ENCODE peak calls at places on chromosomes 4 and X, in six cellular contexts. V, U, L, M, A and B are unnamed samples.

GRCh38 chrX:22969416-22969815 is 30.3 kb upstream of the DDX53 start:
- DNase-seq in V (no peak), U (no peak), L (no peak), M (no peak), A (no peak), B (no peak)

GRCh38 chr4:39020130-39020529 is 12.1 kb downstream of the TMEM156 start:
- DNase-seq in V (no peak), U (no peak), L (no peak), M (no peak), A (no peak), B (no peak)

GRCh38 chr4:151618858-151619257 is 141.9 kb downstream of the GATB start:
- DNase-seq in V (no peak), U (no peak), L (no peak), M (no peak), A (no peak), B (no peak)

GRCh38 chrX:47181301-47181700 is 12.3 kb upstream of the UBA1 start:
- DNase-seq in V (no peak), U (no peak), L (no peak), M (no peak), A (no peak), B (no peak)

GRCh38 chrX:119190251-119190651 is 45.8 kb upstream of the PGRMC1 start:
- DNase-seq in V (no peak), U (no peak), L (no peak), M (no peak), A (no peak), B (no peak)

GRCh38 chr4:52659722-52660261 is 691 bp upstream of the USP46 start:
- DNase-seq in V (peak), U (peak), L (peak), M (peak), A (no peak), B (peak)

GRCh38 chr4:152485726-152486276 is 50.1 kb downstream of the FBXW7 start:
- DNase-seq in V (no peak), U (no peak), L (peak), M (no peak), A (no peak), B (peak)

GRCh38 chr4:39908284-39908683 is 69.4 kb downstream of the PDS5A start:
- DNase-seq in V (no peak), U (no peak), L (no peak), M (no peak), A (no peak), B (no peak)

GRCh38 chr4:125179727-125180126 is 135.0 kb upstream of the FAT4 start:
- DNase-seq in V (no peak), U (no peak), L (no peak), M (no peak), A (no peak), B (no peak)

GRCh38 chr4:176778491-176778890 is 14.2 kb downstream of the VEGFC start:
- DNase-seq in V (no peak), U (no peak), L (no peak), M (no peak), A (no peak), B (no peak)

GRCh38 chrX:17788439-17788838 is 51.1 kb downstream of the SCML1 start:
- DNase-seq in V (no peak), U (peak), L (no peak), M (peak), A (peak), B (peak)

GRCh38 chrX:2819345-2820130 is 9.2 kb upstream of the GYG2 start:
- DNase-seq in V (no peak), U (no peak), L (no peak), M (no peak), A (no peak), B (no peak)

GRCh38 chr4:74365761-74366160 is 816 bp downstream of the EREG start:
- DNase-seq in V (peak), U (peak), L (no peak), M (peak), A (no peak), B (no peak)

GRCh38 chr4:3486556-3487270 is 23.6 kb downstream of the DOK7 start:
- DNase-seq in V (no peak), U (no peak), L (no peak), M (no peak), A (no peak), B (no peak)

GRCh38 chr4:23728971-23729370 is 160.9 kb downstream of the PPARGC1A start:
- DNase-seq in V (no peak), U (no peak), L (no peak), M (no peak), A (no peak), B (no peak)

GRCh38 chr4:7417639-7418038 is 17.1 kb downstream of the PSAPL1 start:
- DNase-seq in V (no peak), U (no peak), L (no peak), M (peak), A (no peak), B (no peak)

GRCh38 chr4:174036111-174036510 is 247.4 kb downstream of the FBXO8 start:
- DNase-seq in V (no peak), U (no peak), L (no peak), M (no peak), A (no peak), B (no peak)

GRCh38 chrX:155061770-155062169 is 9.2 kb downstream of the CMC4 start:
- DNase-seq in V (no peak), U (no peak), L (no peak), M (no peak), A (no peak), B (no peak)

GRCh38 chr4:2484993-2485392 is 16.1 kb downstream of the RNF4 start:
- DNase-seq in V (peak), U (peak), L (peak), M (peak), A (peak), B (no peak)

GRCh38 chrX:113726898-113727297 is 857.0 kb upstream of the HTR2C start:
- DNase-seq in V (no peak), U (no peak), L (no peak), M (no peak), A (no peak), B (no peak)

GRCh38 chr4:7105261-7105660 is 37.4 kb upstream of the GRPEL1 start:
- DNase-seq in V (peak), U (no peak), L (no peak), M (no peak), A (no peak), B (no peak)